ENCODE peak calls at places on chromosomes 6 and 20, in five cellular contexts. C is activated gamma-delta T cell treated with anti-CD3 and anti-CD28 coated beads, Interleukin-2, amount 50 U/mL, for 16 hours; X is iPS DF 19.7; I is testis; K is NCI-H1694 treated with DMSO at 0.1 percent for 48 hours. L is an unnamed sample.

GRCh38 chr20:38094968-38095689 is 61.6 kb downstream of the RPRD1B start:
- DNase-seq in K (no peak), C (no peak), I (no peak), X (no peak), L (no peak)

GRCh38 chr20:49724637-49725606 is 11.2 kb upstream of the B4GALT5 start:
- DNase-seq in I (peak), X (no peak), K (no peak), C (no peak), L (no peak)

GRCh38 chr20:24502184-24502583 is 32.8 kb downstream of the SYNDIG1 start:
- DNase-seq in C (no peak), I (no peak), K (no peak), X (no peak), L (no peak)

GRCh38 chr6:34696189-34696738 is 303 bp downstream of the ILRUN start:
- DNase-seq in K (no peak), I (peak), C (no peak), X (no peak), L (no peak)

GRCh38 chr20:63693975-63694595 is 2.4 kb upstream of the TNFRSF6B start:
- DNase-seq in I (no peak), X (no peak), C (no peak), K (no peak), L (no peak)

GRCh38 chr20:39040116-39040515 is 78.0 kb downstream of the DHX35 start:
- DNase-seq in I (no peak), K (no peak), X (no peak), C (no peak), L (no peak)

GRCh38 chr6:89995296-89995695 is 101.0 kb downstream of the GJA10 start:
- DNase-seq in K (no peak), C (no peak), X (no peak), I (no peak), L (no peak)

GRCh38 chr6:11682525-11682924 is 96.1 kb downstream of the ADTRP start:
- DNase-seq in C (no peak), I (no peak), K (no peak), X (no peak), L (no peak)

GRCh38 chr6:129786548-129786947 is 74.6 kb downstream of the TMEM244 start:
- DNase-seq in C (no peak), K (no peak), I (no peak), X (no peak), L (no peak)

GRCh38 chr6:25122001-25122400 is 157.2 kb upstream of the CARMIL1 start:
- DNase-seq in C (no peak), I (no peak), K (no peak), X (no peak), L (no peak)

GRCh38 chr6:77457720-77458349 is 5.5 kb downstream of the HTR1B start:
- DNase-seq in X (peak), I (peak), K (peak), C (no peak), L (no peak)

GRCh38 chr6:6751197-6751596 is 162.7 kb downstream of the LY86 start:
- DNase-seq in C (no peak), X (no peak), I (no peak), K (no peak), L (no peak)

GRCh38 chr6:135837735-135838449 is 13.6 kb upstream of the PDE7B start:
- DNase-seq in I (no peak), K (no peak), C (no peak), X (no peak), L (no peak)

GRCh38 chr6:42378125-42378524 is 73.6 kb downstream of the TRERF1 start:
- DNase-seq in X (no peak), I (no peak), K (no peak), C (no peak), L (peak)

GRCh38 chr6:33082702-33083101 is 6.9 kb downstream of the HLA-DPB1 start:
- DNase-seq in C (no peak), X (no peak), I (peak), K (no peak), L (no peak)

GRCh38 chr6:6918216-6918983 is 189.4 kb upstream of the RREB1 start:
- DNase-seq in I (no peak), K (peak), C (peak), X (no peak), L (peak)

GRCh38 chr20:39398656-39399055 is 436.5 kb downstream of the DHX35 start:
- DNase-seq in C (no peak), I (no peak), K (no peak), X (no peak), L (no peak)

GRCh38 chr6:23036401-23036983 is 467.1 kb downstream of the HDGFL1 start:
- DNase-seq in K (no peak), C (no peak), I (no peak), X (no peak), L (no peak)

GRCh38 chr6:140504776-140505175 is 1130.3 kb upstream of the CITED2 start:
- DNase-seq in I (no peak), K (no peak), X (no peak), C (no peak), L (no peak)

GRCh38 chr20:36214684-36215256 is 21.5 kb upstream of the AAR2 start:
- DNase-seq in C (no peak), I (peak), K (peak), X (no peak), L (no peak)

GRCh38 chr6:15770347-15771143 is 107.7 kb upstream of the DTNBP1 start:
- DNase-seq in I (no peak), C (no peak), K (no peak), X (no peak), L (no peak)

GRCh38 chr20:50815162-50815989 is 20.5 kb downstream of the BCAS4 start:
- DNase-seq in X (no peak), I (no peak), C (no peak), K (no peak), L (no peak)

L was measured in activated T-helper 1 cell treated with anti-CD3 and anti-CD28 coated beads, Interleukin-12 subunit alpha, Interleukin-12 subunit beta, Interleukin-2, Interleukin-4 antibody, amounts not matched to agents 30 ng/mL and 10 ng/mL and 1 ng/mL, durations not matched to agents 14 hours and 24 hours and 36 hours.